ENCODE peak calls at places on chromosome 21, in six cellular contexts. X is activated gamma-delta T cell treated with anti-CD3 and anti-CD28 coated beads, Interleukin-2, amount 50 U/mL, for 16 hours; V is activated CD8-positive, alpha-beta memory T cell treated with anti-CD3 and anti-CD28 coated beads, Interleukin-2, amount 50 U/mL, for 48 hours; T is upper lobe of right lung; Y is M059J; G is T-helper 9 cell. C is an unnamed sample.

GRCh38 chr21:14566889-14567288 is 20.8 kb upstream of the SAMSN1 start:
- DNase-seq in X (no peak), V (no peak), T (no peak), Y (no peak), G (no peak), C (no peak)

GRCh38 chr21:36422279-36423098 is 37.3 kb downstream of the CHAF1B start:
- DNase-seq in X (no peak), V (peak), T (peak), Y (peak), G (peak), C (no peak)

GRCh38 chr21:38228115-38228514 is 28.7 kb upstream of the KCNJ15 start:
- DNase-seq in X (no peak), V (no peak), T (no peak), Y (no peak), G (no peak), C (no peak)

GRCh38 chr21:24046816-24047443 is 1560.4 kb downstream of the MRPL39 start:
- DNase-seq in X (no peak), V (no peak), T (no peak), Y (no peak), G (no peak), C (no peak)

GRCh38 chr21:44817506-44817880 is 369 bp downstream of the SUMO3 start:
- DNase-seq in X (peak), V (peak), T (peak), Y (peak), G (peak), C (peak)

GRCh38 chr21:7917729-7918128 is 2603.7 kb upstream of the TPTE start:
- DNase-seq in X (no peak), V (no peak), T (no peak), Y (no peak), G (no peak), C (no peak)

GRCh38 chr21:30839304-30839703 is 9.7 kb upstream of the KRTAP7-1 start:
- DNase-seq in X (no peak), V (peak), T (no peak), Y (peak), G (no peak), C (no peak)

GRCh38 chr21:45378258-45378966 is 26.6 kb upstream of the COL18A1 start:
- DNase-seq in X (no peak), V (no peak), T (peak), Y (peak), G (no peak), C (no peak)

GRCh38 chr21:34644815-34645214 is 24.0 kb upstream of the CLIC6 start:
- DNase-seq in X (no peak), V (no peak), T (no peak), Y (no peak), G (no peak), C (no peak)

GRCh38 chr21:27761623-27762022 is 794.7 kb upstream of the ADAMTS5 start:
- DNase-seq in X (no peak), V (no peak), T (no peak), Y (no peak), G (no peak), C (no peak)

GRCh38 chr21:39451332-39452206 is at the start of gene SH3BGR:
- DNase-seq in X (no peak), V (no peak), T (peak), Y (peak), G (no peak), C (no peak)

GRCh38 chr21:32771134-32771523 is 426 bp downstream of the PAXBP1 start:
- DNase-seq in X (peak), V (peak), T (peak), Y (peak), G (peak), C (no peak)

GRCh38 chr21:17818158-17819113 is 720 bp downstream of the C21orf91 start:
- DNase-seq in X (peak), V (peak), T (peak), Y (peak), G (peak), C (no peak)

GRCh38 chr21:42125571-42126544 is 54.7 kb downstream of the UMODL1 start:
- DNase-seq in X (no peak), V (no peak), T (peak), Y (peak), G (no peak), C (no peak)

GRCh38 chr21:34035619-34036354 is 37.6 kb upstream of the MRPS6 start:
- DNase-seq in X (no peak), V (no peak), T (no peak), Y (no peak), G (no peak), C (no peak)

GRCh38 chr21:27532081-27532480 is 565.2 kb upstream of the ADAMTS5 start:
- DNase-seq in X (no peak), V (no peak), T (no peak), Y (peak), G (no peak), C (no peak)